ENCODE peak calls at places on chromosome 22, in seven cellular contexts. K, H, V, F, R, Y and A are unnamed samples.

GRCh38 chr22:50523806-50524663 is 1.4 kb downstream of the SCO2 start:
- DNase-seq in V (no peak), K (no peak), Y (no peak), R (no peak), F (no peak), H (peak; percentile 71), A (no peak)

GRCh38 chr22:41290262-41291221 is 4.6 kb upstream of the RANGAP1 start:
- DNase-seq in V (no peak), F (no peak), H (no peak), Y (peak; percentile 63), R (peak; percentile 77), K (no peak), A (peak; percentile 69)

GRCh38 chr22:25202290-25202921 is 2.7 kb downstream of the CRYBB3 start:
- DNase-seq in K (no peak), R (no peak), F (peak; percentile 28), Y (peak; percentile 53), H (peak; percentile 59), V (no peak), A (peak; percentile 52)

GRCh38 chr22:50396751-50397370 is 53.7 kb downstream of the PPP6R2 start:
- DNase-seq in K (no peak), R (no peak), H (peak; percentile 29), V (no peak), F (no peak), Y (no peak), A (no peak)

GRCh38 chr22:41892721-41893120 is 22.2 kb downstream of the SHISA8 start:
- DNase-seq in K (no peak), R (no peak), V (no peak), F (no peak), Y (no peak), H (no peak), A (no peak)

GRCh38 chr22:25111579-25112517 is 87.8 kb upstream of the CRYBB3 start:
- DNase-seq in V (no peak), H (peak; percentile 71), Y (no peak), R (no peak), F (no peak), K (peak; percentile 31), A (no peak)

GRCh38 chr22:50148991-50149721 is 21.4 kb upstream of the PANX2 start:
- DNase-seq in K (no peak), R (peak; percentile 55), V (no peak), F (peak; percentile 76), Y (peak; percentile 38), H (peak; percentile 70), A (peak; percentile 53)

GRCh38 chr22:37784829-37785495 is 22.8 kb upstream of the GCAT start:
- DNase-seq in F (no peak), Y (no peak), K (no peak), H (peak; percentile 91), V (no peak), R (no peak), A (no peak)

GRCh38 chr22:49967333-49968241 is 7.0 kb downstream of the PIM3 start:
- DNase-seq in Y (no peak), H (no peak), F (no peak), R (no peak), V (peak; percentile 81), K (peak; percentile 7), A (no peak)

GRCh38 chr22:37739611-37740049 is 42.8 kb downstream of the TRIOBP start:
- DNase-seq in F (no peak), Y (no peak), V (no peak), R (no peak), H (no peak), K (no peak), A (no peak)

GRCh38 chr22:43910178-43910695 is 13.4 kb upstream of the PNPLA3 start:
- DNase-seq in K (no peak), Y (no peak), V (no peak), F (no peak), H (no peak), R (no peak), A (no peak)

GRCh38 chr22:30197389-30197788 is 49.2 kb downstream of the LIF start:
- DNase-seq in V (no peak), H (no peak), R (no peak), K (no peak), F (no peak), Y (no peak), A (no peak)

GRCh38 chr22:21972293-21972779 is 10.3 kb downstream of the TOP3B start:
- DNase-seq in F (peak; percentile 30), R (no peak), H (peak; percentile 13), K (no peak), V (no peak), Y (peak; percentile 35), A (peak; percentile 31)

GRCh38 chr22:35627267-35628041 is 10.3 kb upstream of the MB start:
- DNase-seq in H (peak; percentile 94), F (peak; percentile 22), K (peak; percentile 63), V (peak; percentile 59), R (peak; percentile 78), Y (peak; percentile 93), A (peak; percentile 96)

GRCh38 chr22:41910599-41911291 is 4.1 kb downstream of the SHISA8 start:
- DNase-seq in V (no peak), K (no peak), R (no peak), F (peak; percentile 42), H (no peak), Y (peak; percentile 15), A (no peak)

GRCh38 chr22:45977003-45977395 is at the start of gene WNT7B:
- DNase-seq in H (no peak), F (no peak), K (no peak), R (no peak), V (no peak), Y (no peak), A (no peak)
- H3K4me3 ChIP-seq in H (peak within 1 kb of the TSS; percentile 32), F (no peak within 1 kb of the TSS), K (peak within 1 kb of the TSS; percentile 62), R (peak within 1 kb of the TSS; percentile 50), V (peak within 1 kb of the TSS; percentile 40), Y (no peak within 1 kb of the TSS), A (peak within 1 kb of the TSS; percentile 27)

DNA sequence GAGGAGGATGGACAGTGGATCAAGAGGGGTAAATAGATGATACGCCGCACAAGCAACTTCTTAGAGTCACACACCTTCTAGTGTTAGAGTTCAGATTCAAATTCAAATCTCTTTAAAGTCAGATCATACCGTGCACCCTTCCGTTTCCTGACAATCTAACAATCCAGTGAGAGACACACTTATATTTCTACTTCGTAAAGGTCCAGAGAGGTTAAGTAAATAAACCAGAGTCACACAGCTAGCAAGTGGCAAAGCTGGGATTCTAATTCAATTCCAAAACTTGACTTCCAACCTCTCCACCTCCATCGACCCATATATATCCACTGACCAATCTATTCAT is 34.0 kb downstream of the MIAT start:
- DNase-seq in F (no peak), Y (no peak), V (no peak), K (no peak), H (no peak), R (no peak), A (no peak)
- H3K4me3 ChIP-seq in F (no peak overlapping the region), Y (no peak overlapping the region), V (no peak overlapping the region), K (no peak overlapping the region), H (no peak overlapping the region), R (no peak overlapping the region), A (no peak overlapping the region)

DNA sequence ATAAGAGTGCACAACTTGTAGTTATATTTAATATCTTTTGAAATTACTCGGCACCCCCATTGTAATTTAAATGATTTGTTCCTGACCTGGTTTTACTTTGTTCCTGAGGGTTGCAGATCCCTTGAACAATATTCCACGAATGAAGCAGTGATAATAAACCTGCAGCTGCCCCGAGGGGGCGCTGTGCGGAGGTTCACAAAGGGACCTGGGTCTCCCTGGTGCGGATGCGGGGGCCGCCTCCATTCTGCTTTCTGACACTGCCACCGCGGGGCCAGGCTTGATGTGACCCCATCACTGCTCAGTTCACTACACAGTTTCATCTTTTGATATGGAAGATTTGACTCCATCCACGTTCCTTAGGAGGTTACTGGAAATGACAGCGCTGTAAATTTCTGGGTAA is 62.9 kb upstream of the PRODH start:
- DNase-seq in Y (no peak), K (no peak), V (no peak), H (no peak), F (no peak), R (no peak), A (no peak)
- H3K4me3 ChIP-seq in Y (no peak overlapping the region), K (no peak overlapping the region), V (no peak overlapping the region), H (no peak overlapping the region), F (no peak overlapping the region), R (no peak overlapping the region), A (no peak overlapping the region)

GRCh38 chr22:46054878-46055158 is 77.9 kb upstream of the WNT7B start:
- DNase-seq in H (peak; percentile 14), Y (no peak), V (peak; percentile 19), K (no peak), R (no peak), F (no peak), A (peak; percentile 14)
- H3K4me3 ChIP-seq in H (peak overlapping the region; percentile 70), Y (peak overlapping the region; percentile 59), V (peak overlapping the region; percentile 81), K (peak overlapping the region; percentile 80), R (peak overlapping the region; percentile 74), F (peak overlapping the region; percentile 76), A (peak overlapping the region; percentile 47)

GRCh38 chr22:46810856-46811786 is 48.7 kb downstream of the TBC1D22A start:
- DNase-seq in F (no peak), Y (no peak), K (no peak), R (no peak), V (no peak), H (no peak), A (no peak)

GRCh38 chr22:46813816-46814597 is 51.6 kb downstream of the TBC1D22A start:
- DNase-seq in F (no peak), V (no peak), R (peak; percentile 35), H (peak; percentile 51), K (no peak), Y (peak; percentile 7), A (peak; percentile 47)

GRCh38 chr22:46815132-46815531 is 52.7 kb downstream of the TBC1D22A start:
- DNase-seq in R (no peak), H (peak; percentile 96), K (no peak), F (no peak), Y (no peak), V (no peak), A (no peak)

GRCh38 chr22:46812034-46812605 is 49.7 kb downstream of the TBC1D22A start:
- DNase-seq in R (no peak), F (no peak), V (no peak), Y (no peak), K (no peak), H (no peak), A (no peak)

DNA sequence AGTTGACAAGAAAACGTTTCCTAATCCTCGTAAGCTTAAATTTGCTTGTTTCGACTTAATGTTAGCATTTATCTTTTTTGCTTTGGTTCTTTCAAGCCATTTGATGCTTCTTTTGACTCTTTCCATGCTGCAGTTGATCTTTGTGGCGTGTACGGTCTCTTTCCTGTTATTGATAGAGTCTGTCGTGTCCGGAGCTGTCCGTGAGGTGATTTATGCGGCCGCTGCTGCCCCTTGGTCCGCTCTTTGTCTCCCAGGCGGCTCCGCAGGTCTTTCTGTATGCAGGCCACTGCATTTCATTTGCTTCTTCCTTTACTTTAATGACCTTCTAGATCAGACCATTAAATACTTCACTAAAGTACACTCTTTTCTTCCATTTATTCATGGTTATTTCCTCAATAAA is 50.3 kb downstream of the TBC1D22A start:
- DNase-seq in R (no peak), H (no peak), F (no peak), Y (no peak), K (no peak), V (no peak), A (no peak)
- H3K4me3 ChIP-seq in R (no peak overlapping the region), H (no peak overlapping the region), F (no peak overlapping the region), Y (no peak overlapping the region), K (no peak overlapping the region), V (no peak overlapping the region), A (no peak overlapping the region)